ENCODE peak calls at places on chromosome 18, in four cellular contexts. D is stimulated activated CD4-positive, alpha-beta T cell treated with anti-CD3 and anti-CD28 coated beads, Interleukin-2, amount 100 ng/mL, for 24 hours; V is GM20000; Z is NCI-H510A treated with DMSO at 0.1 percent for 48 hours. N is an unnamed sample.

GRCh38 chr18:79507546-79508480 is 112.1 kb downstream of the NFATC1 start:
- DNase-seq in D (no peak), V (no peak), Z (no peak), N (peak; percentile 74)

GRCh38 chr18:50614838-50615237 is 55.0 kb downstream of the MAPK4 start:
- DNase-seq in D (no peak), V (no peak), Z (no peak), N (no peak)

GRCh38 chr18:40883271-40883670 is 1071.8 kb upstream of the PIK3C3 start:
- DNase-seq in D (no peak), V (no peak), Z (no peak), N (no peak)

GRCh38 chr18:10559566-10560456 is 34.0 kb downstream of the NAPG start:
- DNase-seq in D (no peak), V (peak; percentile 55), Z (peak; percentile 0), N (no peak)

GRCh38 chr18:69947361-69948106 is at the start of gene CD226:
- DNase-seq in D (peak; percentile 38), V (no peak), Z (no peak), N (no peak)

GRCh38 chr18:76814256-76814655 is 8.1 kb upstream of the ZNF236 start:
- DNase-seq in D (no peak), V (no peak), Z (no peak), N (no peak)

GRCh38 chr18:69250305-69251151 is 150.2 kb upstream of the DOK6 start:
- DNase-seq in D (no peak), V (no peak), Z (no peak), N (no peak)

GRCh38 chr18:26549103-26549485 is 741 bp upstream of the KCTD1 start:
- DNase-seq in D (no peak), V (peak; percentile 66), Z (no peak), N (peak; percentile 77)

GRCh38 chr18:21980744-21981143 is 188.6 kb upstream of the GATA6 start:
- DNase-seq in D (no peak), V (no peak), Z (no peak), N (no peak)

GRCh38 chr18:37266290-37266689 is 299.3 kb downstream of the CELF4 start:
- DNase-seq in D (no peak), V (no peak), Z (no peak), N (no peak)

GRCh38 chr18:34834897-34835296 is 124.8 kb downstream of the DTNA start:
- DNase-seq in D (no peak), V (peak; percentile 5), Z (no peak), N (no peak)

GRCh38 chr18:8615397-8616025 is 6.3 kb downstream of the RAB12 start:
- DNase-seq in D (no peak), V (no peak), Z (no peak), N (peak; percentile 82)

GRCh38 chr18:73235491-73235890 is 367.7 kb upstream of the NETO1 start:
- DNase-seq in D (no peak), V (peak; percentile 12), Z (no peak), N (no peak)

GRCh38 chr18:61643884-61644647 is 248.7 kb downstream of the RNF152 start:
- DNase-seq in D (no peak), V (no peak), Z (no peak), N (peak; percentile 95)

GRCh38 chr18:49850636-49851035 is 37.3 kb upstream of the ACAA2 start:
- DNase-seq in D (no peak), V (no peak), Z (no peak), N (no peak)

GRCh38 chr18:57813245-57813644 is 10.1 kb upstream of the ATP8B1 start:
- DNase-seq in D (no peak), V (no peak), Z (no peak), N (no peak)

GRCh38 chr18:6069103-6069502 is 173.8 kb upstream of the TMEM200C start:
- DNase-seq in D (no peak), V (no peak), Z (no peak), N (no peak)

GRCh38 chr18:67302043-67302442 is 214.5 kb downstream of the DSEL start:
- DNase-seq in D (no peak), V (no peak), Z (no peak), N (no peak)

GRCh38 chr18:26840965-26841364 is 24.5 kb downstream of the AQP4 start:
- DNase-seq in D (no peak), V (no peak), Z (no peak), N (no peak)

GRCh38 chr18:2898131-2898640 is 51.4 kb downstream of the EMILIN2 start:
- DNase-seq in D (no peak), V (no peak), Z (no peak), N (no peak)

GRCh38 chr18:10116574-10116973 is 202.8 kb downstream of the VAPA start:
- DNase-seq in D (no peak), V (no peak), Z (no peak), N (no peak)

GRCh38 chr18:55354795-55355194 is 233.2 kb downstream of the TCF4 start:
- DNase-seq in D (no peak), V (no peak), Z (no peak), N (no peak)

GRCh38 chr18:59419386-59419785 is 60.3 kb upstream of the LMAN1 start:
- DNase-seq in D (no peak), V (no peak), Z (no peak), N (no peak)

GRCh38 chr18:44599409-44599808 is 81.3 kb upstream of the SETBP1 start:
- DNase-seq in D (no peak), V (no peak), Z (no peak), N (no peak)

GRCh38 chr18:36899289-36899688 is 70.4 kb downstream of the KIAA1328 start:
- DNase-seq in D (no peak), V (no peak), Z (no peak), N (no peak)

GRCh38 chr18:27120246-27120645 is 64.9 kb downstream of the CHST9 start:
- DNase-seq in D (no peak), V (no peak), Z (no peak), N (no peak)

GRCh38 chr18:54109131-54109683 is 115.3 kb downstream of the MBD2 start:
- DNase-seq in D (no peak), V (no peak), Z (no peak), N (no peak)

GRCh38 chr18:13660510-13660909 is 65.8 kb downstream of the FAM210A start:
- DNase-seq in D (no peak), V (no peak), Z (no peak), N (no peak)

GRCh38 chr18:34509163-34509562 is 200.9 kb upstream of the DTNA start:
- DNase-seq in D (no peak), V (no peak), Z (no peak), N (no peak)

N was measured in NCI-H1417.